ENCODE peak calls at places on chromosome 20, in nine cellular contexts. D is MM.1S; Z is breast epithelium; I is pancreas; Q is IMR-90; P is RWPE1; N is CD4-positive, alpha-beta T cell; J is HepG2; U is heart right ventricle. R is an unnamed sample.

GRCh38 chr20:33947709-33948295 is 45.9 kb upstream of the RALY start:
- DNase-seq in D (peak), Z (no peak), I (peak), Q (peak), P (peak), N (peak), J (peak), U (no peak), R (no peak)

GRCh38 chr20:58188496-58188895 is 40.0 kb downstream of the ANKRD60 start:
- DNase-seq in D (no peak), Z (no peak), I (no peak), Q (no peak), P (no peak), N (no peak), J (no peak), U (no peak), R (no peak)

GRCh38 chr20:52500150-52500549 is 308.6 kb upstream of the ZFP64 start:
- DNase-seq in D (no peak), Z (no peak), I (no peak), Q (no peak), P (no peak), N (no peak), J (no peak), U (no peak), R (no peak)

GRCh38 chr20:36860811-36861624 is 14.9 kb upstream of the TLDC2 start:
- DNase-seq in D (no peak), Z (no peak), I (no peak), Q (no peak), P (no peak), N (no peak), J (no peak), U (no peak), R (no peak)

GRCh38 chr20:23298155-23298554 is 52.4 kb upstream of the NXT1 start:
- DNase-seq in D (no peak), Z (no peak), I (no peak), Q (no peak), P (no peak), N (no peak), J (no peak), U (no peak), R (no peak)

GRCh38 chr20:5569021-5569420 is 181.2 kb upstream of the SHLD1 start:
- DNase-seq in D (peak), Z (no peak), I (peak), Q (peak), P (peak), N (peak), J (peak), U (no peak), R (no peak)

GRCh38 chr20:51749674-51750036 is 18.5 kb downstream of the ATP9A start:
- DNase-seq in D (no peak), Z (no peak), I (no peak), Q (peak), P (peak), N (no peak), J (no peak), U (no peak), R (no peak)

GRCh38 chr20:21322083-21322710 is 19.1 kb downstream of the XRN2 start:
- DNase-seq in D (no peak), Z (no peak), I (no peak), Q (peak), P (no peak), N (no peak), J (no peak), U (no peak), R (no peak)

GRCh38 chr20:37378785-37379598 is 33.1 kb downstream of the SRC start:
- DNase-seq in D (no peak), Z (no peak), I (no peak), Q (peak), P (peak), N (no peak), J (no peak), U (no peak), R (peak)

GRCh38 chr20:35120012-35120701 is 27.0 kb downstream of the EDEM2 start:
- DNase-seq in D (no peak), Z (no peak), I (no peak), Q (peak), P (no peak), N (no peak), J (no peak), U (no peak), R (no peak)

GRCh38 chr20:48002517-48002970 is 217.3 kb upstream of the SULF2 start:
- DNase-seq in D (peak), Z (no peak), I (no peak), Q (no peak), P (no peak), N (no peak), J (no peak), U (no peak), R (no peak)

GRCh38 chr20:59253325-59253724 is 47.1 kb upstream of the EDN3 start:
- DNase-seq in D (peak), Z (no peak), I (no peak), Q (no peak), P (no peak), N (no peak), J (no peak), U (no peak), R (no peak)

GRCh38 chr20:45908086-45908485 is 3.9 kb downstream of the PLTP start:
- DNase-seq in D (no peak), Z (no peak), I (no peak), Q (no peak), P (no peak), N (no peak), J (no peak), U (no peak), R (no peak)

GRCh38 chr20:45907219-45907948 is 4.6 kb downstream of the PLTP start:
- DNase-seq in D (no peak), Z (no peak), I (no peak), Q (no peak), P (no peak), N (no peak), J (no peak), U (no peak), R (peak)

GRCh38 chr20:45904583-45905504 is 7.1 kb downstream of the PLTP start:
- DNase-seq in D (no peak), Z (no peak), I (no peak), Q (no peak), P (no peak), N (no peak), J (no peak), U (no peak), R (peak)

GRCh38 chr20:45902199-45902701 is 9.7 kb downstream of the PLTP start:
- DNase-seq in D (no peak), Z (no peak), I (no peak), Q (no peak), P (no peak), N (no peak), J (no peak), U (no peak), R (no peak)

GRCh38 chr20:45905505-45906079 is 6.4 kb downstream of the PLTP start:
- DNase-seq in D (no peak), Z (no peak), I (no peak), Q (peak), P (peak), N (no peak), J (peak), U (no peak), R (no peak)
- TF ChIP-seq CTCF in D (no peak), Z (no peak), I (no peak), Q (no peak), P (no peak), N (no peak), J (no peak), U (no peak), R (no peak)

DNA sequence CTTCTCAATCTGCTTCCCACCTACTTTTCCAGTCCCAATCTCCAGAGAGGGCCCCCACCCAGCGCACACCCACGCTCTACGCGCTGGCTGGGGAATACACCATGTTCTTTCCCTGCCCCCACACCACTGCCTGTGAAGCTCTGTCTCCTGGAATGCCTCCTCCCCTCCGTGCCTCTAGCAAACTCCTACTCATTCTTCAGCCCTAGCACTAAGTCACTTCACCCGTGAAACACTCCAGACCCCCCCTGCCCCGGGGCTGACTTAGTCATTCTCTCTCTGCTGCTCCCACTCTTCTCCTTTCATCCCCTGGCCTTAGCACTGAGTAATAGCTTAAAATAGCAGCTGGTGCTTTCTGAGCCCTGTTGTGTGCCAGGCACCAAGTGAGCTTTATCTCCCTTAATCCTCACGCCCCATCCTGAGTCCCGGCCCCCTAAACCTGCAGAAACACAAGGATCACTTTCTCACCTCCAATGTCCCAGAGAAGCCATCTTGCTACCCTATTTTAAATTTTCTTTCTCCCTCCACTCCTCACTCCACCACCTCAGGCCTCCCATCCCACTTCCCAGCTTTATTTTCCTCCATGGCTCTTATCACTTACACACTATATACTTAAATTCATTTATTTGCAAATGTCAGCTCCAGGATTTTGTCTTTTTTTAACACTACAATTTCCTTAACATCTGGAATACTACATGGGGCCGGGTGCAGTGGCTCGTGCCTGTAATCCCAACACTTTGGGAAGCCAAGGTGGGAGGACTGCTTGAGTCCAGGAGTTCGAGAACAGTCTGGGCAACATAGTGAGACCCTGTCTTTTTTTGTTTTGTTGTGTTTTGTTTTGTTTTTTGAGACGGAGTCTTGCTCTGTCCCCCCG is 6.3 kb upstream of the PARD6B start:
- DNase-seq in D (no peak), Z (peak), I (no peak), Q (peak), P (peak), N (no peak), J (peak), U (peak), R (peak)
- H3K27ac ChIP-seq in D (no peak), Z (peak), I (peak), Q (peak), P (peak), N (no peak), J (no peak), U (peak), R (peak)

GRCh38 chr20:38386852-38387251 is 40.6 kb downstream of the LBP start:
- DNase-seq in D (no peak), Z (no peak), I (no peak), Q (no peak), P (no peak), N (no peak), J (no peak), U (no peak), R (no peak)

GRCh38 chr20:38392356-38392755 is 42.8 kb downstream of the SNHG17 start:
- DNase-seq in D (no peak), Z (no peak), I (no peak), Q (no peak), P (peak), N (no peak), J (no peak), U (no peak), R (no peak)

GRCh38 chr20:38383147-38383546 is 36.9 kb downstream of the LBP start:
- DNase-seq in D (no peak), Z (no peak), I (no peak), Q (no peak), P (no peak), N (no peak), J (no peak), U (no peak), R (no peak)

GRCh38 chr20:38386004-38386403 is 39.7 kb downstream of the LBP start:
- DNase-seq in D (no peak), Z (no peak), I (no peak), Q (no peak), P (no peak), N (no peak), J (no peak), U (no peak), R (no peak)

DNA sequence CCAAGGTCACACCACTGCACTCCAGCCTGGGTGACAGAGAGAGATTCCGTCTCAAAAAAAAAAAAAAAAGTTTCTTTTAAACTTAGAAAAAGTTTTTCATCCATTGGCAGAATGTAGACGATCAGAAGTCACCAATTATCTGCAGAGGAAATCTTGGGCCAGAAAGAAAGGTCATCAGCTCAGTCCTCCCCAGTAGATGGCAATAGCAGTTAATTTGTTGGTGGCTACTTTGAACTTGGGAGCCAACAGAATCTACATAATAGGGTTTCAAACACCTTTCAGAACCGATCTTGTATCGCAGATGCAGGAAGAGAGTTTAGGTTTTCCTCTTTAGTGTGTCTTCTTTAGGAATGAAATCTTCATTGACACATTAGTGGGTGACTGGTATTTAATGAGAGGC is 41.7 kb downstream of the LBP start:
- DNase-seq in D (no peak), Z (no peak), I (no peak), Q (no peak), P (no peak), N (no peak), J (no peak), U (no peak), R (no peak)
- TF ChIP-seq CTCF in D (no peak), Z (no peak), I (no peak), Q (no peak), P (no peak), N (no peak), J (peak), U (no peak), R (no peak)

GRCh38 chr20:63466250-63466825 is 6.1 kb downstream of the KCNQ2 start:
- DNase-seq in D (no peak), Z (no peak), I (no peak), Q (no peak), P (no peak), N (no peak), J (no peak), U (no peak), R (no peak)

GRCh38 chr20:63465380-63466249 is 6.8 kb downstream of the KCNQ2 start:
- DNase-seq in D (no peak), Z (no peak), I (no peak), Q (no peak), P (no peak), N (no peak), J (no peak), U (no peak), R (no peak)

GRCh38 chr20:63468421-63468820 is 4.0 kb downstream of the KCNQ2 start:
- DNase-seq in D (no peak), Z (no peak), I (no peak), Q (no peak), P (no peak), N (no peak), J (no peak), U (no peak), R (no peak)

GRCh38 chr20:63467294-63468083 is 5.0 kb downstream of the KCNQ2 start:
- DNase-seq in D (no peak), Z (no peak), I (no peak), Q (no peak), P (no peak), N (no peak), J (no peak), U (no peak), R (no peak)

GRCh38 chr20:63466861-63467260 is 5.6 kb downstream of the KCNQ2 start:
- DNase-seq in D (no peak), Z (no peak), I (no peak), Q (no peak), P (no peak), N (no peak), J (no peak), U (no peak), R (no peak)
- H3K27ac ChIP-seq in D (no peak), Z (no peak), I (no peak), Q (no peak), P (no peak), N (no peak), J (no peak), U (no peak), R (no peak)

GRCh38 chr20:25223179-25223661 is 24.7 kb upstream of the PYGB start:
- DNase-seq in D (no peak), Z (no peak), I (no peak), Q (peak), P (peak), N (no peak), J (peak), U (no peak), R (no peak)
- TF ChIP-seq CTCF in D (no peak), Z (no peak), I (no peak), Q (peak), P (no peak), N (no peak), J (peak), U (no peak), R (no peak)

GRCh38 chr20:53840462-53841000 is 229.9 kb downstream of the BCAS1 start:
- DNase-seq in D (no peak), Z (no peak), I (no peak), Q (peak), P (no peak), N (no peak), J (no peak), U (no peak), R (no peak)
- H3K27ac ChIP-seq in D (no peak), Z (no peak), I (no peak), Q (no peak), P (no peak), N (no peak), J (no peak), U (no peak), R (no peak)

DNA sequence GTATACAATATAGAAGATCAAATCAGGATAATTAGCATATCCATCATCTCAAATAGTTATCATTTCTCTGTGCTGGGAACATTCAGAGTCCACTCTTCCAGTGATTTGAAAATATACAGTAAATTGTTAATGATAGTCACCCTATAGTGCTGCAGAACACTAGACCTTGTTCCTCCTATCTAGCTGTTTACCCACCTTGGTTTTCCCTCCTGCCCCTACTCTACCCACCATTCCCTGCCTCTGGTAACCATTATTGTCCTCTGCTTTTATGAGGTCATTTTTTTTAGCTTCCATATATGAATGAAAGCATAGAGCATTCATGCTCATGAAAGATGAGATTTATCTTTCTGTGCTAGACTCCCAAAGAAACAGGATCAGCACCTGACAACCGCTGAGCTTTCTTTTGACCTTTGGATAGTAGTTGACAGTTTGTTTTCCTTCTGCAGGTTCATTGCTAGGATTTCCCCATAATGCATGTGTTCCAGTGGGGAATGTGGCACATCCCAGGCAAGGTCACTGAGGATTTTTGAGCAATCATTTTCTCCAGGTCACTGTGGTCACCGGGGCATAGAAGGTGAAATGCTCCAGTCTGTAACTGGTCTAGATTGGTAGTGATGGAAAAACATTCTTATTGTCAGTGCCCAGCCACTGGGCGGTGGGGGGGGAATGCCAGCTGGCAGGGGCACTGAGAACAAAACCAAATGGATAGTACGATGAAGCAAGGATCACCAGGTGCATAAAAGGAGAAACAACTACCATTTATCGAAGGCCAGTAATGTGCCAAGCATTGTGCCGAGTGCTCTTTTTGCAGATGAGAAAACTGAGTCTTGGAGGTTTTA is 33.6 kb upstream of the BCAS1 start:
- DNase-seq in D (no peak), Z (no peak), I (no peak), Q (no peak), P (no peak), N (no peak), J (peak), U (no peak), R (no peak)
- TF ChIP-seq CTCF in D (no peak), Z (no peak), I (no peak), Q (no peak), P (no peak), N (peak), J (peak), U (no peak), R (no peak)

GRCh38 chr20:49831022-49831769 is 18.6 kb downstream of the SLC9A8 start:
- DNase-seq in D (no peak), Z (no peak), I (no peak), Q (no peak), P (no peak), N (no peak), J (peak), U (no peak), R (no peak)
- H3K27ac ChIP-seq in D (no peak), Z (peak), I (no peak), Q (no peak), P (peak), N (no peak), J (peak), U (no peak), R (peak)